ENCODE peak calls at places on chromosome 10, in four cellular contexts. H, X, R and O are unnamed samples.
A peak's percentile ranks its signal among the peaks of the same experiment; 100 is the strongest.

GRCh38 chr10:84755311-84755710 is 426.9 kb downstream of the CCSER2 start:
- DNase-seq in H (no peak), R (no peak), X (no peak), O (no peak)

GRCh38 chr10:72563327-72563932 is 62.4 kb downstream of the MICU1 start:
- DNase-seq in X (peak; percentile 79), H (no peak), R (no peak), O (no peak)

GRCh38 chr10:79176949-79177602 is 108.3 kb downstream of the ZMIZ1 start:
- DNase-seq in R (no peak), X (no peak), H (no peak), O (no peak)

GRCh38 chr10:48525113-48525512 is 79.8 kb downstream of the ARHGAP22 start:
- DNase-seq in H (no peak), R (no peak), X (no peak), O (no peak)

GRCh38 chr10:79245539-79246208 is 101.6 kb upstream of the PPIF start:
- DNase-seq in H (no peak), X (peak; percentile 58), R (no peak), O (no peak)

GRCh38 chr10:112852308-112852707 is 97.7 kb upstream of the TCF7L2 start:
- DNase-seq in R (no peak), H (peak; percentile 24), X (no peak), O (no peak)

GRCh38 chr10:126059101-126059826 is 162.9 kb downstream of the FANK1 start:
- DNase-seq in X (no peak), H (no peak), R (no peak), O (no peak)

GRCh38 chr10:22816298-22816653 is 101.9 kb upstream of the PIP4K2A start:
- DNase-seq in R (peak; percentile 64), X (peak; percentile 33), H (no peak), O (no peak)

GRCh38 chr10:43336641-43337318 is 34.7 kb upstream of the FXYD4 start:
- DNase-seq in H (no peak), X (no peak), R (no peak), O (no peak)

GRCh38 chr10:48452879-48453412 is 146.5 kb downstream of the MAPK8 start:
- DNase-seq in H (no peak), R (no peak), X (no peak), O (no peak)

GRCh38 chr10:103739039-103739764 is 116.2 kb downstream of the SH3PXD2A start:
- DNase-seq in H (peak; percentile 17), X (no peak), R (peak; percentile 58), O (no peak)

GRCh38 chr10:17675638-17676037 is 31.7 kb downstream of the STAM start:
- DNase-seq in H (no peak), X (no peak), R (no peak), O (no peak)

GRCh38 chr10:87557409-87557808 is 52.7 kb downstream of the MINPP1 start:
- DNase-seq in R (no peak), H (no peak), X (no peak), O (no peak)

GRCh38 chr10:58412502-58412961 is 27.3 kb downstream of the TFAM start:
- DNase-seq in R (no peak), X (no peak), H (no peak), O (no peak)

GRCh38 chr10:7388602-7389001 is 22.2 kb downstream of the SFMBT2 start:
- DNase-seq in X (peak; percentile 25), R (no peak), H (no peak), O (no peak)

GRCh38 chr10:43252785-43253341 is 14.0 kb downstream of the RASGEF1A start:
- DNase-seq in X (no peak), R (no peak), H (no peak), O (no peak)

GRCh38 chr10:13268841-13269240 is 31.0 kb downstream of the PHYH start:
- DNase-seq in R (no peak), X (no peak), H (no peak), O (no peak)

GRCh38 chr10:18145652-18146051 is 5.4 kb downstream of the CACNB2 start:
- DNase-seq in X (no peak), H (no peak), R (no peak), O (no peak)

GRCh38 chr10:3579845-3580244 is 205.2 kb downstream of the KLF6 start:
- DNase-seq in H (no peak), R (no peak), X (no peak), O (no peak)

GRCh38 chr10:109866995-109867635 is 56.2 kb downstream of the XPNPEP1 start:
- DNase-seq in H (no peak), R (no peak), X (no peak), O (no peak)

GRCh38 chr10:63382066-63382465 is 83.7 kb downstream of the JMJD1C start:
- DNase-seq in R (no peak), H (no peak), X (no peak), O (no peak)

GRCh38 chr10:52229271-52229931 is 84.7 kb upstream of the DKK1 start:
- DNase-seq in H (no peak), X (no peak), R (no peak), O (no peak)

GRCh38 chr10:52228556-52228955 is 85.5 kb upstream of the DKK1 start:
- DNase-seq in H (no peak), X (no peak), R (no peak), O (no peak)

GRCh38 chr10:52232561-52233350 is 81.3 kb upstream of the DKK1 start:
- DNase-seq in X (peak; percentile 10), H (no peak), R (no peak), O (no peak)
- H3K4me3 ChIP-seq in X (no peak overlapping the region), H (no peak overlapping the region), R (peak overlapping the region; percentile 57), O (peak overlapping the region; percentile 59)

GRCh38 chr10:101087965-101088364 is 26.2 kb downstream of the KAZALD1 start:
- DNase-seq in R (no peak), X (no peak), H (no peak), O (no peak)
- H3K4me3 ChIP-seq in R (no peak overlapping the region), X (no peak overlapping the region), H (no peak overlapping the region), O (no peak overlapping the region)

GRCh38 chr10:32954080-32954479 is 4.0 kb downstream of the ITGB1 start:
- DNase-seq in H (no peak), R (no peak), X (peak; percentile 77), O (no peak)

GRCh38 chr10:32956365-32957197 is 1.4 kb downstream of the ITGB1 start:
- DNase-seq in H (no peak), R (no peak), X (no peak), O (no peak)

GRCh38 chr10:32954545-32955298 is 3.3 kb downstream of the ITGB1 start:
- DNase-seq in H (no peak), X (peak; percentile 66), R (no peak), O (no peak)

GRCh38 chr10:32955299-32955772 is 2.7 kb downstream of the ITGB1 start:
- DNase-seq in H (no peak), R (no peak), X (no peak), O (no peak)

DNA sequence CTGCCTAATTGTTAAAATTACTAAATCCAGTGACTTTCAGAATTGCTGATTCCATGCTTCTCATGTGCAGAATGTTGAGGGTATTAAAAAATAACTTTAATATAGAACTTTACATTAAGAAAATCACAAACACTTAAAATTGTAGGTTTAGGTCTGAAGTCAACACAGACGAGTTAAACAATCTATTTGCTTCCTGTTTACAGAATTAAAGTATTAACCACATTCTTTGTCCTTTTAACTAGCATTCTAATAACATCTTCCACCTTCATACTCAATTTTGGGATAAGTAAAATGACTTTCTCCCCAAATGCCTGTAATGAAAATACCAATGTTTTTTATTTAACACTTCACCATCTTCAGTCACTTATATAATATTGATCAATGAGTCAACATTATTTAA is 2.2 kb downstream of the ITGB1 start:
- DNase-seq in X (no peak), H (no peak), R (no peak), O (no peak)
- H3K4me3 ChIP-seq in X (peak overlapping the region; percentile 85), H (peak overlapping the region; percentile 82), R (peak overlapping the region; percentile 99), O (peak overlapping the region; percentile 96)

GRCh38 chr10:44435196-44435595 is 50.3 kb upstream of the CXCL12 start:
- DNase-seq in R (no peak), H (no peak), X (no peak), O (no peak)

GRCh38 chr10:44439436-44439835 is 54.5 kb upstream of the CXCL12 start:
- DNase-seq in H (no peak), X (no peak), R (no peak), O (no peak)

GRCh38 chr10:44436240-44436639 is 51.3 kb upstream of the CXCL12 start:
- DNase-seq in H (no peak), R (no peak), X (no peak), O (no peak)

GRCh38 chr10:44437837-44438752 is 53.2 kb upstream of the CXCL12 start:
- DNase-seq in X (no peak), R (no peak), H (no peak), O (no peak)

GRCh38 chr10:44439845-44440244 is 54.9 kb upstream of the CXCL12 start:
- DNase-seq in R (no peak), H (no peak), X (no peak), O (no peak)
- H3K4me3 ChIP-seq in R (no peak overlapping the region), H (no peak overlapping the region), X (no peak overlapping the region), O (no peak overlapping the region)

GRCh38 chr10:89283988-89284475 is 17.8 kb upstream of the IFIT2 start:
- DNase-seq in X (no peak), H (peak; percentile 66), R (no peak), O (no peak)
- H3K4me3 ChIP-seq in X (no peak overlapping the region), H (peak overlapping the region; percentile 28), R (no peak overlapping the region), O (peak overlapping the region; percentile 58)

DNA sequence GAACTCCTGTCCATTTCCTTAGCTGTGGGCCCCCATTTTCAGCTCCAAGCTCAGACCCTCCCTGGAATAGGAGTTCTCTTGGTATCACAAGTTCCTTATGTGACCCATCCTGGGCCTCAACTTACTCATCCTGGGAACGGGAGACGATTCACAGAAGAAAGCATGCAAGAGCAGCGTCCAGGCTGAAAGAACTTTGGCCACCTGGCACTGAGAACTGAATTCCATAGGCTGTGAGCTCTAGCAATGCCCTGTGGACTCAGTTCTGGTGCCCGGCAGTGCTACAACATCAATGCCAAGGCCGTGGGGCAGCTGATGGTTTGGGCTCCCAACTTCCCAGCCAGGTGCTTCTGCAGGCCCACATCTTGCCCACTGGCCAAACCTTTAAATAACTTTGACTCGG is 3.9 kb upstream of the CUEDC2 start:
- DNase-seq in X (no peak), R (no peak), H (no peak), O (no peak)
- H3K4me3 ChIP-seq in X (peak overlapping the region; percentile 50), R (no peak overlapping the region), H (no peak overlapping the region), O (peak overlapping the region; percentile 62)